ENCODE peak calls at places on chromosome 17, in seven cellular contexts. One of them, this sample, is unnamed.

GRCh38 chr17:16477666-16478065 is 14.3 kb downstream of the LRRC75A start:
- DNase-seq in lower lobe of right lung: no peak
- DNase-seq in keratinocyte: no peak
- DNase-seq in neural progenitor cell: no peak
- DNase-seq in K562: no peak
- DNase-seq in A673: no peak
- DNase-seq in psoas muscle: no peak
- DNase-seq in this sample: no peak

GRCh38 chr17:63537991-63538692 is 12.1 kb upstream of the DCAF7 start:
- DNase-seq in lower lobe of right lung: peak; percentile 41
- DNase-seq in keratinocyte: no peak
- DNase-seq in neural progenitor cell: peak; percentile 9
- DNase-seq in K562: no peak
- DNase-seq in A673: no peak
- DNase-seq in psoas muscle: no peak
- DNase-seq in this sample: no peak

GRCh38 chr17:8076502-8077266 is 10.8 kb downstream of the ALOX12B start:
- DNase-seq in lower lobe of right lung: peak; percentile 30
- DNase-seq in keratinocyte: no peak
- DNase-seq in neural progenitor cell: no peak
- DNase-seq in K562: no peak
- DNase-seq in A673: no peak
- DNase-seq in psoas muscle: no peak
- DNase-seq in this sample: no peak

GRCh38 chr17:61402978-61403845 is 3.6 kb downstream of the TBX2 start:
- DNase-seq in lower lobe of right lung: peak; percentile 46
- DNase-seq in keratinocyte: no peak
- DNase-seq in neural progenitor cell: peak; percentile 67
- DNase-seq in K562: no peak
- DNase-seq in A673: peak; percentile 51
- DNase-seq in psoas muscle: no peak
- DNase-seq in this sample: no peak

GRCh38 chr17:81194941-81195901 is 27.5 kb downstream of the CEP131 start:
- DNase-seq in lower lobe of right lung: no peak
- DNase-seq in keratinocyte: peak; percentile 7
- DNase-seq in neural progenitor cell: no peak
- DNase-seq in K562: no peak
- DNase-seq in A673: no peak
- DNase-seq in psoas muscle: no peak
- DNase-seq in this sample: no peak

GRCh38 chr17:11747441-11747840 is 149.2 kb downstream of the DNAH9 start:
- DNase-seq in lower lobe of right lung: no peak
- DNase-seq in keratinocyte: no peak
- DNase-seq in neural progenitor cell: no peak
- DNase-seq in K562: no peak
- DNase-seq in A673: no peak
- DNase-seq in psoas muscle: no peak
- DNase-seq in this sample: no peak

GRCh38 chr17:21387616-21388015 is 11.5 kb downstream of the KCNJ12 start:
- DNase-seq in lower lobe of right lung: no peak
- DNase-seq in keratinocyte: no peak
- DNase-seq in neural progenitor cell: no peak
- DNase-seq in K562: no peak
- DNase-seq in A673: no peak
- DNase-seq in psoas muscle: no peak
- DNase-seq in this sample: no peak

GRCh38 chr17:41417576-41418015 is 6.8 kb downstream of the KRT37 start:
- DNase-seq in lower lobe of right lung: no peak
- DNase-seq in keratinocyte: no peak
- DNase-seq in neural progenitor cell: peak; percentile 35
- DNase-seq in K562: peak; percentile 59
- DNase-seq in A673: no peak
- DNase-seq in psoas muscle: no peak
- DNase-seq in this sample: no peak

GRCh38 chr17:48678141-48678971 is 44.0 kb downstream of the PRAC1 start:
- DNase-seq in lower lobe of right lung: peak; percentile 69
- DNase-seq in keratinocyte: peak; percentile 19
- DNase-seq in neural progenitor cell: peak; percentile 86
- DNase-seq in K562: peak; percentile 82
- DNase-seq in A673: peak; percentile 83
- DNase-seq in psoas muscle: peak; percentile 58
- DNase-seq in this sample: peak; percentile 33

GRCh38 chr17:60161598-60162330 is 12.0 kb downstream of the CA4 start:
- DNase-seq in lower lobe of right lung: peak; percentile 62
- DNase-seq in keratinocyte: no peak
- DNase-seq in neural progenitor cell: peak; percentile 65
- DNase-seq in K562: peak; percentile 67
- DNase-seq in A673: no peak
- DNase-seq in psoas muscle: no peak
- DNase-seq in this sample: no peak

GRCh38 chr17:72658675-72659074 is 433.8 kb downstream of the SLC39A11 start:
- DNase-seq in lower lobe of right lung: no peak
- DNase-seq in keratinocyte: no peak
- DNase-seq in neural progenitor cell: no peak
- DNase-seq in K562: no peak
- DNase-seq in A673: no peak
- DNase-seq in psoas muscle: no peak
- DNase-seq in this sample: no peak

GRCh38 chr17:14011740-14012405 is 57.4 kb upstream of the COX10 start:
- DNase-seq in lower lobe of right lung: no peak
- DNase-seq in keratinocyte: no peak
- DNase-seq in neural progenitor cell: no peak
- DNase-seq in K562: no peak
- DNase-seq in A673: no peak
- DNase-seq in psoas muscle: no peak
- DNase-seq in this sample: no peak

GRCh38 chr17:57186231-57187019 is 69.9 kb upstream of the MSI2 start:
- DNase-seq in lower lobe of right lung: no peak
- DNase-seq in keratinocyte: no peak
- DNase-seq in neural progenitor cell: no peak
- DNase-seq in K562: no peak
- DNase-seq in A673: no peak
- DNase-seq in psoas muscle: no peak
- DNase-seq in this sample: no peak

GRCh38 chr17:8832711-8833352 is 33.7 kb upstream of the MFSD6L start:
- DNase-seq in lower lobe of right lung: peak; percentile 57
- DNase-seq in keratinocyte: no peak
- DNase-seq in neural progenitor cell: peak; percentile 75
- DNase-seq in K562: peak; percentile 65
- DNase-seq in A673: peak; percentile 67
- DNase-seq in psoas muscle: no peak
- DNase-seq in this sample: no peak

GRCh38 chr17:16215002-16215272 is 397 bp downstream of the NCOR1 start:
- DNase-seq in lower lobe of right lung: peak; percentile 71
- DNase-seq in keratinocyte: no peak
- DNase-seq in neural progenitor cell: peak; percentile 75
- DNase-seq in K562: peak; percentile 39
- DNase-seq in A673: peak; percentile 42
- DNase-seq in psoas muscle: peak; percentile 55
- DNase-seq in this sample: no peak

GRCh38 chr17:41329279-41329925 is 13.9 kb upstream of the KRTAP17-1 start:
- DNase-seq in lower lobe of right lung: no peak
- DNase-seq in keratinocyte: no peak
- DNase-seq in neural progenitor cell: peak; percentile 68
- DNase-seq in K562: peak; percentile 31
- DNase-seq in A673: peak; percentile 59
- DNase-seq in psoas muscle: no peak
- DNase-seq in this sample: no peak

GRCh38 chr17:80364091-80364691 is 50.8 kb upstream of the ENDOV start:
- DNase-seq in lower lobe of right lung: peak; percentile 41
- DNase-seq in keratinocyte: no peak
- DNase-seq in neural progenitor cell: peak; percentile 63
- DNase-seq in K562: peak; percentile 41
- DNase-seq in A673: peak; percentile 59
- DNase-seq in psoas muscle: no peak
- DNase-seq in this sample: no peak

GRCh38 chr17:67602974-67603373 is 114.8 kb upstream of the NOL11 start:
- DNase-seq in lower lobe of right lung: no peak
- DNase-seq in keratinocyte: no peak
- DNase-seq in neural progenitor cell: peak; percentile 69
- DNase-seq in K562: peak; percentile 27
- DNase-seq in A673: peak; percentile 67
- DNase-seq in psoas muscle: no peak
- DNase-seq in this sample: peak; percentile 2

GRCh38 chr17:79465011-79466006 is 145.5 kb downstream of the RBFOX3 start:
- DNase-seq in lower lobe of right lung: no peak
- DNase-seq in keratinocyte: no peak
- DNase-seq in neural progenitor cell: no peak
- DNase-seq in K562: no peak
- DNase-seq in A673: peak; percentile 9
- DNase-seq in psoas muscle: no peak
- DNase-seq in this sample: no peak

GRCh38 chr17:27439342-27439741 is 16.9 kb upstream of the KSR1 start:
- DNase-seq in lower lobe of right lung: no peak
- DNase-seq in keratinocyte: no peak
- DNase-seq in neural progenitor cell: no peak
- DNase-seq in K562: no peak
- DNase-seq in A673: no peak
- DNase-seq in psoas muscle: no peak
- DNase-seq in this sample: no peak

GRCh38 chr17:59856859-59857794 is 35.6 kb downstream of the TUBD1 start:
- DNase-seq in lower lobe of right lung: no peak
- DNase-seq in keratinocyte: no peak
- DNase-seq in neural progenitor cell: no peak
- DNase-seq in K562: no peak
- DNase-seq in A673: no peak
- DNase-seq in psoas muscle: no peak
- DNase-seq in this sample: no peak

GRCh38 chr17:41772218-41772585 is 14.3 kb downstream of the JUP start:
- DNase-seq in lower lobe of right lung: peak; percentile 85
- DNase-seq in keratinocyte: no peak
- DNase-seq in neural progenitor cell: no peak
- DNase-seq in K562: no peak
- DNase-seq in A673: no peak
- DNase-seq in psoas muscle: no peak
- DNase-seq in this sample: no peak

GRCh38 chr17:31443386-31443785 is 51.9 kb downstream of the RAB11FIP4 start:
- DNase-seq in lower lobe of right lung: no peak
- DNase-seq in keratinocyte: no peak
- DNase-seq in neural progenitor cell: no peak
- DNase-seq in K562: no peak
- DNase-seq in A673: no peak
- DNase-seq in psoas muscle: no peak
- DNase-seq in this sample: no peak

GRCh38 chr17:6749519-6749918 is 6.3 kb upstream of the XAF1 start:
- DNase-seq in lower lobe of right lung: no peak
- DNase-seq in keratinocyte: no peak
- DNase-seq in neural progenitor cell: no peak
- DNase-seq in K562: no peak
- DNase-seq in A673: peak; percentile 22
- DNase-seq in psoas muscle: no peak
- DNase-seq in this sample: no peak

GRCh38 chr17:46942441-46943217 is 19.7 kb downstream of the GOSR2 start:
- DNase-seq in lower lobe of right lung: peak; percentile 71
- DNase-seq in keratinocyte: no peak
- DNase-seq in neural progenitor cell: peak; percentile 86
- DNase-seq in K562: peak; percentile 84
- DNase-seq in A673: peak; percentile 68
- DNase-seq in psoas muscle: peak; percentile 63
- DNase-seq in this sample: no peak

GRCh38 chr17:16215965-16216316 is 607 bp upstream of the NCOR1 start:
- DNase-seq in lower lobe of right lung: peak; percentile 72
- DNase-seq in keratinocyte: no peak
- DNase-seq in neural progenitor cell: no peak
- DNase-seq in K562: peak; percentile 37
- DNase-seq in A673: no peak
- DNase-seq in psoas muscle: no peak
- DNase-seq in this sample: no peak

GRCh38 chr17:78342438-78343098 is 17.3 kb downstream of the SOCS3 start:
- DNase-seq in lower lobe of right lung: peak; percentile 53
- DNase-seq in keratinocyte: no peak
- DNase-seq in neural progenitor cell: no peak
- DNase-seq in K562: no peak
- DNase-seq in A673: no peak
- DNase-seq in psoas muscle: peak; percentile 78
- DNase-seq in this sample: no peak
- H3K4me3 ChIP-seq in lower lobe of right lung: peak overlapping the region; percentile 44
- H3K4me3 ChIP-seq in keratinocyte: peak overlapping the region; percentile 44
- H3K4me3 ChIP-seq in neural progenitor cell: peak overlapping the region; percentile 46
- H3K4me3 ChIP-seq in K562: no peak overlapping the region
- H3K4me3 ChIP-seq in A673: peak overlapping the region; percentile 38
- H3K4me3 ChIP-seq in psoas muscle: peak overlapping the region; percentile 56
- H3K4me3 ChIP-seq in this sample: peak overlapping the region; percentile 35

DNA sequence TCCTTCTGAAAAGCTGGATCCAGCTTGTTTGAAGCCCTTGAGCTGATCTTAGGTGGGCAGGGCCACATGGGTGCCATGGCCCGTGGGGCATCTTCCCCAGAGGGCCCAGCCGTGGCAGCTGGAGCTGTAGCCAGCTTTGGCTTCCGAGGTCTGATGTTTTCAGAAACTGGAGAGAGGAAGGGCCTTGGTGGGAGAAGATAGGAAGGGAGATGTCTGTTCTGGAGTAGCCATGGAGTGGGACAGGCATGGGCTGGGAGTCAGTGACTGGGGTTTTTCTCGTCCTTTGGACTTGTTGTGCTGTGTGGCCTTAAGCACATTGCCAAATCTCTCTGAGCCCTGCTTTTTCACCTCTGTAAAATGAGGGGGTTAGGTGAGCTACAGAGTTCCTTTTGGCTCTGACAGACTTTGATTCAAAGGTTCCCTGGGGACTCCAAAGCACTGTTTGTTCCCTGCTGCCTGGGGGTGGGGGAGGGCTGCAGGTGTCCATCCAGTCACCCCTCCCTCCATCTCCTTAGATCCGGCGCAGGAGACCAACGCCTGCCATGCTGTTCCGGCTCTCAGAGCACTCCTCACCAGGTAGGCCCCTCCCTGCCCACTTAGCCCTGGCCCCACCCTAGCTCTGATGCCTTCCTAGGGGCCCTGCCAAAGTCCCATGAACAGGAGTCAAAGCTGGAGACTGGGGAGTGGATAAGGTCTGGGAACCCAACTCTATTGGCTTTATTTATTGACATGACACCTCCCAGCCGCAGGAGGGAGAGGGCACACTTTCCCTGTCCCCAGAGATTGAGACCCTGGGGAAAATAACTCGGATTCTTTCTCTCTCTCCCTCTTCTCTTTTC is 2.1 kb downstream of the PPP1R1B start:
- DNase-seq in lower lobe of right lung: peak; percentile 79
- DNase-seq in keratinocyte: no peak
- DNase-seq in neural progenitor cell: no peak
- DNase-seq in K562: no peak
- DNase-seq in A673: no peak
- DNase-seq in psoas muscle: no peak
- DNase-seq in this sample: no peak
- H3K4me1 ChIP-seq in lower lobe of right lung: peaks cover 11% of the 10 kb centered on the region
- H3K4me1 ChIP-seq in keratinocyte: peaks cover 31% of the 10 kb centered on the region
- H3K4me1 ChIP-seq in neural progenitor cell: peaks cover 28% of the 10 kb centered on the region
- H3K4me1 ChIP-seq in K562: peaks cover 41% of the 10 kb centered on the region
- H3K4me1 ChIP-seq in A673: peaks cover 6% of the 10 kb centered on the region
- H3K4me1 ChIP-seq in psoas muscle: peaks cover 5% of the 10 kb centered on the region
- H3K4me1 ChIP-seq in this sample: peaks cover 10% of the 10 kb centered on the region

GRCh38 chr17:77266891-77267341 is 126.1 kb downstream of the SEC14L1 start:
- DNase-seq in lower lobe of right lung: no peak
- DNase-seq in keratinocyte: no peak
- DNase-seq in neural progenitor cell: peak; percentile 58
- DNase-seq in K562: peak; percentile 74
- DNase-seq in A673: no peak
- DNase-seq in psoas muscle: no peak
- DNase-seq in this sample: no peak
- H3K27ac ChIP-seq in lower lobe of right lung: no peak overlapping the region
- H3K27ac ChIP-seq in keratinocyte: no peak overlapping the region
- H3K27ac ChIP-seq in neural progenitor cell: no peak overlapping the region
- H3K27ac ChIP-seq in K562: no peak overlapping the region
- H3K27ac ChIP-seq in A673: no peak overlapping the region
- H3K27ac ChIP-seq in psoas muscle: no peak overlapping the region
- H3K27ac ChIP-seq in this sample: no peak overlapping the region

GRCh38 chr17:33239702-33240101 is 53.4 kb downstream of the ASIC2 start:
- DNase-seq in lower lobe of right lung: no peak
- DNase-seq in keratinocyte: no peak
- DNase-seq in neural progenitor cell: no peak
- DNase-seq in K562: no peak
- DNase-seq in A673: no peak
- DNase-seq in psoas muscle: no peak
- DNase-seq in this sample: no peak
- H3K4me3 ChIP-seq in lower lobe of right lung: no peak overlapping the region
- H3K4me3 ChIP-seq in keratinocyte: no peak overlapping the region
- H3K4me3 ChIP-seq in neural progenitor cell: no peak overlapping the region
- H3K4me3 ChIP-seq in K562: no peak overlapping the region
- H3K4me3 ChIP-seq in A673: no peak overlapping the region
- H3K4me3 ChIP-seq in psoas muscle: no peak overlapping the region
- H3K4me3 ChIP-seq in this sample: no peak overlapping the region

This sample was measured in effector memory CD4-positive, alpha-beta T cell.